ENCODE peak calls at places on chromosomes 7 and 10, in ten cellular contexts. O, R, C, N, T, M, H, G, K and D are unnamed samples.

GRCh38 chr7:51647931-51648351 is 331.3 kb upstream of the COBL start:
- DNase-seq in T (peak; percentile 60), H (no peak), M (no peak), G (peak; percentile 6), O (no peak), N (peak; percentile 69), K (peak; percentile 70), C (no peak), R (no peak), D (no peak)

GRCh38 chr10:71625445-71626175 is 94.0 kb downstream of the C10orf105 start:
- DNase-seq in R (no peak), N (no peak), T (no peak), C (no peak), G (no peak), M (no peak), H (no peak), O (no peak), K (no peak), D (no peak)

GRCh38 chr7:82481499-82482097 is 38.0 kb upstream of the CACNA2D1 start:
- DNase-seq in H (no peak), K (peak; percentile 46), N (no peak), R (no peak), T (peak; percentile 3), M (no peak), G (peak; percentile 40), O (no peak), C (no peak), D (no peak)

GRCh38 chr7:130814753-130815152 is 80.7 kb upstream of the KLF14 start:
- DNase-seq in O (no peak), R (no peak), G (peak; percentile 19), K (no peak), H (no peak), T (no peak), N (no peak), C (no peak), M (no peak), D (no peak)

GRCh38 chr10:130686680-130687300 is 550.6 kb downstream of the GLRX3 start:
- DNase-seq in M (no peak), N (no peak), R (no peak), O (no peak), K (no peak), H (no peak), T (no peak), C (no peak), G (no peak), D (no peak)

GRCh38 chr7:134669845-134670373 is 23.3 kb downstream of the BPGM start:
- DNase-seq in G (peak; percentile 89), M (no peak), H (peak; percentile 38), K (peak; percentile 71), T (no peak), O (peak; percentile 68), C (peak; percentile 26), N (peak; percentile 76), R (peak; percentile 82), D (no peak)

GRCh38 chr10:29648114-29648982 is 13.6 kb upstream of the SVIL start:
- DNase-seq in T (no peak), H (no peak), M (no peak), C (no peak), N (no peak), G (no peak), K (no peak), O (no peak), R (peak; percentile 17), D (no peak)

GRCh38 chr7:129690701-129691100 is 79.2 kb downstream of the NRF1 start:
- DNase-seq in M (no peak), C (no peak), K (no peak), N (no peak), O (no peak), G (no peak), R (no peak), H (no peak), T (no peak), D (no peak)

GRCh38 chr7:141906285-141906684 is 9.9 kb upstream of the OR9A4 start:
- DNase-seq in G (no peak), H (no peak), R (no peak), T (no peak), M (no peak), N (no peak), K (no peak), O (no peak), C (no peak), D (no peak)

GRCh38 chr10:19638873-19639233 is 177.4 kb upstream of the PLXDC2 start:
- DNase-seq in O (no peak), G (no peak), C (no peak), N (no peak), T (no peak), H (no peak), M (no peak), K (no peak), R (no peak), D (no peak)

GRCh38 chr10:115566867-115567266 is 473.7 kb downstream of the ATRNL1 start:
- DNase-seq in R (no peak), G (peak; percentile 18), C (no peak), M (no peak), T (no peak), N (no peak), H (no peak), O (no peak), K (no peak), D (no peak)

GRCh38 chr10:63173468-63174227 is 40.5 kb downstream of the NRBF2 start:
- DNase-seq in N (no peak), T (no peak), C (no peak), G (no peak), H (no peak), M (no peak), O (no peak), R (no peak), K (no peak), D (no peak)

GRCh38 chr7:42876182-42877068 is 35.4 kb downstream of the C7orf25 start:
- DNase-seq in T (no peak), K (peak; percentile 69), M (no peak), N (no peak), R (peak; percentile 33), C (peak; percentile 26), G (peak; percentile 37), O (no peak), H (peak; percentile 57), D (no peak)

GRCh38 chr10:28541695-28542365 is 8.9 kb downstream of the WAC start:
- DNase-seq in G (no peak), K (no peak), M (no peak), T (no peak), O (no peak), R (no peak), N (no peak), C (no peak), H (no peak), D (no peak)

GRCh38 chr10:4241724-4242345 is 456.8 kb upstream of the KLF6 start:
- DNase-seq in K (no peak), N (no peak), G (no peak), H (peak; percentile 54), T (no peak), O (no peak), M (no peak), R (no peak), C (no peak), D (no peak)

GRCh38 chr7:41979834-41980307 is 257.1 kb downstream of the GLI3 start:
- DNase-seq in O (no peak), M (no peak), N (no peak), H (peak; percentile 52), R (no peak), K (peak; percentile 28), C (no peak), T (no peak), G (no peak), D (no peak)

GRCh38 chr7:36312064-36312914 is 77.4 kb upstream of the ANLN start:
- DNase-seq in M (no peak), G (no peak), O (no peak), K (peak; percentile 84), T (no peak), N (peak; percentile 37), H (no peak), R (peak; percentile 16), C (no peak), D (no peak)

GRCh38 chr7:143416565-143417149 is 8.0 kb upstream of the EPHA1 start:
- DNase-seq in N (no peak), O (no peak), R (no peak), M (no peak), C (no peak), K (peak; percentile 78), H (no peak), G (peak; percentile 57), T (peak; percentile 8), D (no peak)

GRCh38 chr10:130141038-130141437 is 4.8 kb downstream of the GLRX3 start:
- DNase-seq in T (no peak), N (no peak), C (no peak), O (no peak), G (no peak), M (no peak), H (no peak), R (no peak), K (no peak), D (no peak)

GRCh38 chr7:136049818-136050461 is 72.8 kb upstream of the MTPN start:
- DNase-seq in M (no peak), C (no peak), R (no peak), N (no peak), G (no peak), H (no peak), O (no peak), K (no peak), T (peak; percentile 51), D (no peak)

GRCh38 chr7:50274361-50274760 is 30.2 kb upstream of the IKZF1 start:
- DNase-seq in G (no peak), C (no peak), K (no peak), H (no peak), T (no peak), O (no peak), N (no peak), M (no peak), R (no peak), D (no peak)

GRCh38 chr7:47979832-47980181 is 392 bp upstream of the HUS1 start:
- DNase-seq in O (no peak), M (no peak), C (no peak), T (no peak), R (no peak), G (no peak), H (no peak), N (no peak), K (no peak), D (no peak)

GRCh38 chr10:132382231-132382922 is 14.6 kb upstream of the PWWP2B start:
- DNase-seq in M (no peak), O (no peak), T (no peak), K (no peak), N (no peak), R (no peak), G (no peak), C (no peak), H (peak; percentile 12), D (no peak)

GRCh38 chr7:145692237-145692950 is 424.2 kb upstream of the CNTNAP2 start:
- DNase-seq in H (no peak), R (no peak), T (no peak), G (no peak), M (no peak), C (no peak), K (no peak), N (no peak), O (no peak), D (no peak)

GRCh38 chr7:128135275-128136214 is 104.3 kb upstream of the LRRC4 start:
- DNase-seq in C (peak; percentile 53), M (no peak), K (peak; percentile 70), H (peak; percentile 33), T (peak; percentile 32), O (peak; percentile 24), G (peak; percentile 73), N (no peak), R (peak; percentile 61), D (peak; percentile 75)

GRCh38 chr7:27608776-27609495 is 53.7 kb downstream of the HIBADH start:
- DNase-seq in K (peak; percentile 46), N (no peak), T (no peak), M (no peak), C (no peak), G (no peak), R (no peak), O (no peak), H (no peak), D (no peak)

GRCh38 chr7:43646603-43647313 is 63.9 kb downstream of the STK17A start:
- DNase-seq in R (no peak), T (no peak), O (no peak), N (no peak), M (no peak), C (no peak), G (no peak), H (no peak), K (no peak), D (no peak)

GRCh38 chr7:14717711-14718304 is 184.7 kb downstream of the DGKB start:
- DNase-seq in K (peak; percentile 56), O (no peak), G (peak; percentile 47), T (no peak), M (no peak), C (no peak), R (no peak), H (no peak), N (no peak), D (no peak)